ENCODE peak calls at places on chromosomes 11 and 22, in six cellular contexts. I is effector memory CD4-positive, alpha-beta T cell; T is upper lobe of right lung; N is gastrocnemius medialis; P is heart right ventricle; J is HFF-Myc. V is an unnamed sample.

GRCh38 chr22:45271667-45272188 is 13.0 kb upstream of the UPK3A start:
- DNase-seq in N (peak; percentile 90), P (peak; percentile 63), I (no peak), J (no peak), T (no peak), V (no peak)

GRCh38 chr11:33636104-33636503 is 64.5 kb downstream of the C11orf91 start:
- DNase-seq in T (no peak), N (no peak), I (no peak), J (no peak), P (no peak), V (no peak)

GRCh38 chr11:84247129-84247528 is 961.0 kb upstream of the CCDC90B start:
- DNase-seq in N (no peak), J (no peak), I (no peak), T (no peak), P (no peak), V (no peak)

GRCh38 chr22:19875531-19876313 is 21.0 kb upstream of the GNB1L start:
- DNase-seq in P (no peak), N (peak; percentile 10), T (peak; percentile 60), I (no peak), J (no peak), V (peak; percentile 21)

GRCh38 chr11:123653997-123654565 is 343 bp downstream of the SCN3B start:
- DNase-seq in T (peak; percentile 71), I (no peak), P (peak; percentile 51), J (no peak), N (peak; percentile 25), V (peak; percentile 25)

GRCh38 chr22:36323855-36324331 is 63.9 kb downstream of the MYH9 start:
- DNase-seq in P (peak; percentile 67), I (no peak), T (no peak), J (no peak), N (no peak), V (no peak)

GRCh38 chr22:30609260-30610185 is 2.5 kb downstream of the TCN2 start:
- DNase-seq in T (no peak), P (peak; percentile 59), N (peak; percentile 35), J (peak; percentile 77), I (no peak), V (no peak)

GRCh38 chr11:100830978-100831732 is 144.1 kb downstream of the ARHGAP42 start:
- DNase-seq in J (peak; percentile 52), I (no peak), N (no peak), T (no peak), P (peak; percentile 42), V (no peak)

GRCh38 chr11:121610706-121611105 is 157.9 kb upstream of the SORL1-AS1 start:
- DNase-seq in N (no peak), I (no peak), P (no peak), T (no peak), J (no peak), V (no peak)

GRCh38 chr11:35166369-35167360 is 27.7 kb downstream of the CD44 start:
- DNase-seq in T (no peak), P (no peak), I (no peak), N (no peak), J (peak; percentile 56), V (peak; percentile 65)

GRCh38 chr11:50098186-50098725 is 65.6 kb downstream of the OR4C45 start:
- DNase-seq in J (no peak), P (no peak), I (no peak), T (no peak), N (no peak), V (no peak)

GRCh38 chr11:18581825-18582224 is 6.7 kb downstream of the UEVLD start:
- DNase-seq in I (no peak), T (no peak), P (no peak), J (no peak), N (no peak), V (no peak)

GRCh38 chr11:76669901-76670474 is 559 bp downstream of the LRRC32 start:
- DNase-seq in I (no peak), T (peak; percentile 55), N (no peak), P (peak; percentile 51), J (no peak), V (no peak)

GRCh38 chr11:134978388-134979088 is 566.5 kb upstream of the B3GAT1 start:
- DNase-seq in I (no peak), J (no peak), P (no peak), T (no peak), N (no peak), V (no peak)

GRCh38 chr22:19850482-19851109 is 4.1 kb downstream of the GNB1L start:
- DNase-seq in J (no peak), N (no peak), P (no peak), T (no peak), I (no peak), V (no peak)

GRCh38 chr11:36409152-36409713 is 100.8 kb downstream of the TRAF6 start:
- DNase-seq in N (no peak), J (no peak), I (no peak), T (no peak), P (peak; percentile 23), V (no peak)

GRCh38 chr11:2138436-2139117 is 612 bp downstream of the IGF2 start:
- DNase-seq in I (no peak), T (no peak), P (no peak), N (no peak), J (no peak), V (no peak)
- H3K4me3 ChIP-seq in I (peak overlapping the region; percentile 49), T (peak overlapping the region; percentile 26), P (peak overlapping the region; percentile 48), N (peak overlapping the region; percentile 50), J (no peak overlapping the region), V (no peak overlapping the region)

GRCh38 chr11:70745936-70746335 is 347.6 kb downstream of the CTTN start:
- DNase-seq in N (no peak), I (no peak), P (no peak), T (no peak), J (no peak), V (no peak)

GRCh38 chr11:70745451-70745850 is 347.1 kb downstream of the CTTN start:
- DNase-seq in T (peak; percentile 52), I (no peak), P (no peak), J (no peak), N (no peak), V (no peak)

GRCh38 chr11:70746351-70746750 is 348.0 kb downstream of the CTTN start:
- DNase-seq in J (no peak), T (no peak), I (no peak), N (no peak), P (no peak), V (no peak)

GRCh38 chr11:70743941-70744351 is 345.6 kb downstream of the CTTN start:
- DNase-seq in J (no peak), T (peak; percentile 48), I (no peak), N (no peak), P (no peak), V (no peak)

GRCh38 chr11:70744396-70745185 is 346.3 kb downstream of the CTTN start:
- DNase-seq in P (no peak), T (peak; percentile 56), N (no peak), I (no peak), J (no peak), V (peak; percentile 17)
- H3K4me3 ChIP-seq in P (no peak overlapping the region), T (no peak overlapping the region), N (no peak overlapping the region), I (no peak overlapping the region), J (no peak overlapping the region), V (no peak overlapping the region)

DNA sequence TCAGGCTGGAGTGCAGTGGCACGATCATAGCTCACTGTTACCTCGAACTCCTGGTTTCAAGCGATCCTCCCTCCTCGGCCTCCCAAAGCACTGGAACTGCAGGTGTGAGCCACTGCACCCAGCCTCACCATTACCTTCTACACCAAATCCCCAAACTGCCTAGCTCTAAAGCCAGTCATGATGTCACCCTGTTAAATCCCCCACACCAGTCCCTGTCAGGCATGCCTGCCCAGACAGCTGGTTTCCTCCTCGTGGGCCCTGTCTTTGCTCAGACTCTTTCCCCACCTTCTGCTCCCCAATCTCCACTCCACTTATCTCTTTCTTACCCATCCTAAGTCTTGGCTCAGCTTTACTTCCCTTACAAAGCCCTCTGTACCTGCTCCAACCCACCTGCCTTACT is 12.5 kb upstream of the EXPH5 start:
- DNase-seq in T (no peak), P (no peak), N (no peak), I (no peak), J (no peak), V (no peak)
- H3K4me3 ChIP-seq in T (no peak overlapping the region), P (no peak overlapping the region), N (no peak overlapping the region), I (no peak overlapping the region), J (no peak overlapping the region), V (no peak overlapping the region)

DNA sequence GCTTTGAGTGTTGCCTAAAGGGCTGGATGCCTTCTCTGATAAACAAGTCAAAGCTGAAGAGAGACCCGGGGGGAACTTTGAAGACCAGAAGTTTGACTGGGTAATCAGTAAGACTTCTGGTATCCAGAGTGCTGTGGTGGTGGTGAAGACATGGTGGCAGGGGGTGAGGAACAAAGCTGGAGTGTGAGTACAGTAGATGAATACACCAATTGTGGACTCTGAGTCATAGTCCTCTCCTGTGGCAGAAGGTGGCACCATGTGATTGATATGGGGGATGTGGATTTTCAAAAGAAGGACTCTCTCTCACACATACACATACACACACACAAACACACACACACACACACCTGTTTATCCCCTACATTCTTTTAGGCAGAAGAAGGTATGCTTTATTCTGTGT is 12.3 kb downstream of the MS4A6A start:
- DNase-seq in P (no peak), T (no peak), J (no peak), N (no peak), I (no peak), V (no peak)
- H3K4me3 ChIP-seq in P (no peak overlapping the region), T (no peak overlapping the region), J (no peak overlapping the region), N (no peak overlapping the region), I (no peak overlapping the region), V (no peak overlapping the region)

GRCh38 chr11:61870429-61871039 is 20.8 kb downstream of the FADS3 start:
- DNase-seq in I (no peak), N (no peak), P (no peak), J (no peak), T (no peak), V (no peak)
- H3K4me3 ChIP-seq in I (no peak overlapping the region), N (no peak overlapping the region), P (no peak overlapping the region), J (no peak overlapping the region), T (no peak overlapping the region), V (no peak overlapping the region)

GRCh38 chr11:57764527-57764926 is 2.9 kb downstream of the CTNND1 start:
- DNase-seq in P (no peak), J (no peak), I (no peak), N (no peak), T (no peak), V (no peak)
- H3K4me3 ChIP-seq in P (peak overlapping the region; percentile 70), J (peak overlapping the region; percentile 70), I (no peak overlapping the region), N (peak overlapping the region; percentile 73), T (peak overlapping the region; percentile 57), V (peak overlapping the region; percentile 49)

DNA sequence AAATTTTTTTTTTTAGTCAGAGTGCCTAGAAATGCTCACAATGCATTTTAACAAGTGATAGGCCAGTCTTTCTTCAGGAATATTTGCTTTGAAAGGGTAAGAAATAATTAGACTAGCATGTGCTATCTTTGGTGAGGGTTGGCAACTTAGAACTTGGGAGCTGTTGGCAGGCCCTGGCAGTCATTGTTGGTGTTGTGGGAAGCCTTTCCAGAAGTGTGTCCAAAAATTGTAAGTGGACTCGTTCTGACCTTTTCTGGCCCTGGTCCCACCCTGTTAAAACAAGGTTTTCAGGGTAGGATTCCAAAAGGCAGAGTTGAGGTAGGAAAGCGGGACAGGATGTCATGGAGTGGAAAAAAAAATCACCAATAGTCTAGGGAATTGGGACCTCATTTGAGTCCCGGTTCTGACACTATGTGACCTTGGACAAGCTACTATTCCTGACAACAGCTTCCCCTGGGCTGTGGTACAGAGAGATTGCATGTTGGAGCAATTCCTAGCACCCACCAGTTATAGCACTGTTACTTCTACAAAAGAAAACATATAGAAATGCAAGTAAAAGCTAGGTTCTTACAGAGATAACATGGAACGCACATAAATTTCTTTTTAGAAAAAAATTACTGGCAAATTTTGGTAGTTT is 299.3 kb upstream of the DDI1 start:
- DNase-seq in J (no peak), P (peak; percentile 49), N (no peak), I (no peak), T (no peak), V (no peak)
- H3K4me3 ChIP-seq in J (no peak overlapping the region), P (no peak overlapping the region), N (no peak overlapping the region), I (no peak overlapping the region), T (no peak overlapping the region), V (no peak overlapping the region)